ENCODE peak calls at places on chromosomes 7 and 10, in eight cellular contexts. C is esophagus squamous epithelium; Y is testis; R is CD4-positive, alpha-beta memory T cell; B is gastrocnemius medialis; Z is mammary epithelial cell; T is breast epithelium; U is cardiac muscle cell. H is an unnamed sample.
A peak's percentile ranks its signal among the peaks of the same experiment; 100 is the strongest.

GRCh38 chr7:14368285-14368684 is 378.8 kb upstream of the ETV1 start:
- DNase-seq in C (no peak), Y (no peak), R (no peak), B (no peak), Z (peak; percentile 58), T (no peak), U (no peak), H (no peak)

GRCh38 chr7:92608380-92609322 is 18.5 kb upstream of the FAM133B start:
- DNase-seq in C (no peak), Y (peak; percentile 64), R (no peak), B (no peak), Z (no peak), T (peak; percentile 63), U (peak; percentile 73), H (no peak)

GRCh38 chr7:132837529-132837928 is 244.4 kb downstream of the CHCHD3 start:
- DNase-seq in C (no peak), Y (no peak), R (no peak), B (no peak), Z (no peak), T (no peak), U (no peak), H (no peak)

GRCh38 chr7:73451780-73452398 is 18.3 kb downstream of the FZD9 start:
- DNase-seq in C (no peak), Y (no peak), R (peak; percentile 56), B (no peak), Z (peak; percentile 24), T (no peak), U (peak; percentile 69), H (no peak)

GRCh38 chr7:124992881-124993562 is 63.4 kb upstream of the POT1 start:
- DNase-seq in C (no peak), Y (no peak), R (no peak), B (no peak), Z (peak; percentile 71), T (no peak), U (no peak), H (no peak)

GRCh38 chr7:99737726-99738125 is 2.7 kb upstream of the CYP3A7 start:
- DNase-seq in C (no peak), Y (no peak), R (no peak), B (no peak), Z (peak; percentile 85), T (no peak), U (no peak), H (no peak)

GRCh38 chr10:33160151-33160550 is 174.3 kb downstream of the NRP1 start:
- DNase-seq in C (no peak), Y (no peak), R (no peak), B (no peak), Z (no peak), T (no peak), U (no peak), H (no peak)

GRCh38 chr7:101390901-101391301 is 28.2 kb downstream of the COL26A1 start:
- DNase-seq in C (no peak), Y (no peak), R (peak; percentile 11), B (no peak), Z (no peak), T (no peak), U (peak; percentile 54), H (no peak)

GRCh38 chr10:3238115-3238871 is 65.7 kb upstream of the PITRM1 start:
- DNase-seq in C (no peak), Y (no peak), R (no peak), B (no peak), Z (no peak), T (no peak), U (peak; percentile 30), H (no peak)

GRCh38 chr7:138890782-138891445 is 90.3 kb downstream of the KIAA1549 start:
- DNase-seq in C (no peak), Y (no peak), R (no peak), B (no peak), Z (no peak), T (peak; percentile 76), U (peak; percentile 21), H (no peak)

GRCh38 chr7:132437730-132438129 is 138.5 kb downstream of the PLXNA4 start:
- DNase-seq in C (no peak), Y (peak; percentile 24), R (peak; percentile 62), B (no peak), Z (no peak), T (no peak), U (peak; percentile 80), H (no peak)

GRCh38 chr7:155412416-155413253 is 45.3 kb upstream of the EN2 start:
- DNase-seq in C (no peak), Y (peak; percentile 77), R (no peak), B (no peak), Z (peak; percentile 19), T (no peak), U (peak; percentile 79), H (peak; percentile 37)

GRCh38 chr7:159061674-159062212 is 82.9 kb downstream of the VIPR2 start:
- DNase-seq in C (no peak), Y (no peak), R (no peak), B (no peak), Z (no peak), T (no peak), U (no peak), H (no peak)

GRCh38 chr10:131733596-131733995 is 167.2 kb upstream of the PPP2R2D start:
- DNase-seq in C (no peak), Y (no peak), R (no peak), B (no peak), Z (no peak), T (no peak), U (no peak), H (no peak)

GRCh38 chr10:4677296-4678021 is 148.5 kb upstream of the AKR1E2 start:
- DNase-seq in C (no peak), Y (no peak), R (no peak), B (no peak), Z (peak; percentile 94), T (no peak), U (no peak), H (no peak)

GRCh38 chr10:80205478-80206276 is at the start of gene ANXA11:
- DNase-seq in C (no peak), Y (peak; percentile 91), R (peak; percentile 84), B (peak; percentile 83), Z (peak; percentile 79), T (peak; percentile 73), U (peak; percentile 88), H (peak; percentile 70)

GRCh38 chr10:7529638-7530037 is 118.8 kb upstream of the SFMBT2 start:
- DNase-seq in C (no peak), Y (peak; percentile 76), R (no peak), B (no peak), Z (peak; percentile 17), T (no peak), U (peak; percentile 48), H (no peak)

GRCh38 chr10:116833986-116834760 is 15.1 kb upstream of the ENO4 start:
- DNase-seq in C (no peak), Y (no peak), R (no peak), B (no peak), Z (no peak), T (no peak), U (peak; percentile 48), H (no peak)

GRCh38 chr10:116838143-116838725 is 11.1 kb upstream of the ENO4 start:
- DNase-seq in C (no peak), Y (no peak), R (no peak), B (no peak), Z (no peak), T (no peak), U (no peak), H (no peak)

GRCh38 chr10:116836087-116836486 is 13.2 kb upstream of the ENO4 start:
- DNase-seq in C (no peak), Y (no peak), R (no peak), B (no peak), Z (no peak), T (no peak), U (peak; percentile 61), H (no peak)

GRCh38 chr10:116836902-116837513 is 12.3 kb upstream of the ENO4 start:
- DNase-seq in C (no peak), Y (no peak), R (no peak), B (no peak), Z (no peak), T (no peak), U (no peak), H (no peak)

DNA sequence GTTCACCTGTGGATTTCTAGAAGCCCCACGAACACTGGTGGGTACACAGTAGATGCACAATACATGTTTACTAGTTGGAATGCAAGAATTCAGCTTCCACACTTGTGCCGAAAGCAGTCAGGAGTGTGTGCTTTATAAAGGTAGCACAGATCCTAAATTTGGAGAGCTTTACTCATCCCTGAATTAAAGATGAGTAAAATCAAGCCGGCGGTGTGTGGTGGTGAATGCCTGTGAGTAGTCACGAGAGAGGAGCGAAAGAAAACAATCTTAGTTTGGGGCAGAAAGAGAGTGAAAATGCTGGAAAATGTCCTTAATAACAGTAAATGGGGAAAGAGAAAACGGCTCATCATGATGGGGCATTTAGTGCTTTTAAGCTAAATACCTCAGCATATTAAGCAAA is 13.6 kb upstream of the ENO4 start:
- DNase-seq in C (no peak), Y (no peak), R (no peak), B (no peak), Z (no peak), T (no peak), U (no peak), H (no peak)
- H3K4me1 ChIP-seq in C (no peaks in the 10 kb centered on the region), Y (no peaks in the 10 kb centered on the region), R (no peaks in the 10 kb centered on the region), B (no peaks in the 10 kb centered on the region), Z (no peaks in the 10 kb centered on the region), T (no peaks in the 10 kb centered on the region), U (peaks cover 9% of the 10 kb centered on the region), H (no peaks in the 10 kb centered on the region)

GRCh38 chr7:116557066-116557585 is 32.3 kb downstream of the CAV1 start:
- DNase-seq in C (no peak), Y (no peak), R (no peak), B (no peak), Z (no peak), T (no peak), U (no peak), H (no peak)
- H3K27ac ChIP-seq in C (peak overlapping the region; percentile 52), Y (peak overlapping the region; percentile 8), R (no peak overlapping the region), B (peak overlapping the region; percentile 58), Z (no peak overlapping the region), T (peak overlapping the region; percentile 38), U (no peak overlapping the region), H (no peak overlapping the region)

DNA sequence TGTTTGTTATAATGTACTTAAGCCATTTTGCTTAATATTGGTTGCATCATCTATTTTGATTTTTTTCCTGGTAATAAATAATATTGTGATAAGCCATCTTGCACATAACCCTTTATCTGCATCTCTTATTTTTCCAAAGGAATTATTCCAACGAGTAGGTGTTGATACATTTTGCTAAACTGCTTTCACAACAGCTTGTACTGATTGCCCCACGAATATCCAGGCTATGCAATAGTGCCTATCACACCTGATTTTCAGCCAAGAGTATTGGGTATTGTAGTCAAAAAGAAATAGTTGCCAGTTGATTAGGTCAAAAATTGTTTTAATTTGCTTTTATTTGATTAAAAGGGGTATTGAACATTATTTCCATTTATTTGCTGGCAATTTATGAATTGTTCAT is 20.7 kb downstream of the CREB5 start:
- DNase-seq in C (no peak), Y (no peak), R (no peak), B (no peak), Z (no peak), T (no peak), U (no peak), H (no peak)
- H3K4me1 ChIP-seq in C (no peaks in the 10 kb centered on the region), Y (no peaks in the 10 kb centered on the region), R (no peaks in the 10 kb centered on the region), B (peaks cover 20% of the 10 kb centered on the region), Z (no peaks in the 10 kb centered on the region), T (no peaks in the 10 kb centered on the region), U (peaks cover 6% of the 10 kb centered on the region), H (no peaks in the 10 kb centered on the region)

DNA sequence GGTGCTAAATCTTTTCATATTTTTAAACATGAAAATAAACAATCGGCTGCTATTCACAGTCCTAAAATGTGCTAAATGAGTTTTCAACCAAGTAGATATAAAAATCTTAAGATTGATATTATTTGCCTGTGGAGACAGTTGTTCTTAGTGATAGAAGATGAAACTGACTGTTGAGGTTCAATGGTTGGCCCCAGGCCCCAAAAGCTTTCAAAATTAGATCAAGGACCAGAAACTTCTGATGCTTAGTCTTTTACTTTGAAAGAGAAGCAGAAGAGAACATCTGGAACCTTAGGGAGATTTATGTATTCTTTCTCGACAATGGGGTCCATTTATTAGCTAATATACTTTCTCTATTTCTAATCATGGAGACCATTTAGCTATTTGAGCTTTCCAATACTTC is 155.8 kb downstream of the REEP3 start:
- DNase-seq in C (no peak), Y (no peak), R (no peak), B (no peak), Z (no peak), T (no peak), U (no peak), H (no peak)
- H3K27ac ChIP-seq in C (no peak overlapping the region), Y (no peak overlapping the region), R (no peak overlapping the region), B (no peak overlapping the region), Z (no peak overlapping the region), T (no peak overlapping the region), U (no peak overlapping the region), H (no peak overlapping the region)